ENCODE peak calls at places on chromosomes 13 and 19, in five cellular contexts. One of them, this sample, is unnamed.

GRCh38 chr13:21079761-21080730 is 18.7 kb upstream of the LATS2 start:
- DNase-seq in breast epithelium: no peak
- DNase-seq in tibial nerve: peak; percentile 30
- DNase-seq in A549: no peak
- DNase-seq in thyroid gland: peak; percentile 9
- DNase-seq in this sample: peak; percentile 39

GRCh38 chr13:42977219-42977659 is 14.8 kb downstream of the EPSTI1 start:
- DNase-seq in breast epithelium: no peak
- DNase-seq in tibial nerve: no peak
- DNase-seq in A549: no peak
- DNase-seq in thyroid gland: no peak
- DNase-seq in this sample: no peak

GRCh38 chr19:38739440-38740251 is 4.6 kb downstream of the CAPN12 start:
- DNase-seq in breast epithelium: no peak
- DNase-seq in tibial nerve: no peak
- DNase-seq in A549: no peak
- DNase-seq in thyroid gland: no peak
- DNase-seq in this sample: no peak

GRCh38 chr13:66513728-66514127 is 716.4 kb downstream of the PCDH9 start:
- DNase-seq in breast epithelium: no peak
- DNase-seq in tibial nerve: no peak
- DNase-seq in A549: no peak
- DNase-seq in thyroid gland: no peak
- DNase-seq in this sample: no peak

GRCh38 chr19:35261356-35262100 is 7.2 kb upstream of the USF2 start:
- DNase-seq in breast epithelium: peak; percentile 17
- DNase-seq in tibial nerve: no peak
- DNase-seq in A549: no peak
- DNase-seq in thyroid gland: no peak
- DNase-seq in this sample: no peak

GRCh38 chr19:17467471-17468301 is 2.6 kb upstream of the SLC27A1 start:
- DNase-seq in breast epithelium: no peak
- DNase-seq in tibial nerve: no peak
- DNase-seq in A549: no peak
- DNase-seq in thyroid gland: no peak
- DNase-seq in this sample: no peak

GRCh38 chr13:37640499-37640898 is 41.9 kb upstream of the POSTN start:
- DNase-seq in breast epithelium: no peak
- DNase-seq in tibial nerve: no peak
- DNase-seq in A549: peak; percentile 4
- DNase-seq in thyroid gland: no peak
- DNase-seq in this sample: no peak

GRCh38 chr13:113458218-113459065 is 5.2 kb upstream of the ADPRHL1 start:
- DNase-seq in breast epithelium: no peak
- DNase-seq in tibial nerve: no peak
- DNase-seq in A549: peak; percentile 12
- DNase-seq in thyroid gland: no peak
- DNase-seq in this sample: no peak

GRCh38 chr13:109376936-109377335 is 409.4 kb downstream of the IRS2 start:
- DNase-seq in breast epithelium: no peak
- DNase-seq in tibial nerve: no peak
- DNase-seq in A549: no peak
- DNase-seq in thyroid gland: no peak
- DNase-seq in this sample: no peak

GRCh38 chr13:22793598-22794134 is 387.1 kb upstream of the SGCG start:
- DNase-seq in breast epithelium: no peak
- DNase-seq in tibial nerve: no peak
- DNase-seq in A549: no peak
- DNase-seq in thyroid gland: no peak
- DNase-seq in this sample: no peak

GRCh38 chr13:59398127-59398526 is 765.6 kb downstream of the DIAPH3 start:
- DNase-seq in breast epithelium: no peak
- DNase-seq in tibial nerve: no peak
- DNase-seq in A549: no peak
- DNase-seq in thyroid gland: no peak
- DNase-seq in this sample: no peak

GRCh38 chr13:75079226-75079625 is 402.7 kb downstream of the TBC1D4 start:
- DNase-seq in breast epithelium: no peak
- DNase-seq in tibial nerve: no peak
- DNase-seq in A549: no peak
- DNase-seq in thyroid gland: no peak
- DNase-seq in this sample: no peak

GRCh38 chr19:35031072-35031881 is 1.0 kb downstream of the SCN1B start:
- DNase-seq in breast epithelium: no peak
- DNase-seq in tibial nerve: no peak
- DNase-seq in A549: peak; percentile 68
- DNase-seq in thyroid gland: no peak
- DNase-seq in this sample: no peak

GRCh38 chr19:768424-768823 is 17.5 kb downstream of the MISP start:
- DNase-seq in breast epithelium: no peak
- DNase-seq in tibial nerve: no peak
- DNase-seq in A549: no peak
- DNase-seq in thyroid gland: peak; percentile 79
- DNase-seq in this sample: no peak

GRCh38 chr13:71320452-71320851 is 546.6 kb downstream of the DACH1 start:
- DNase-seq in breast epithelium: no peak
- DNase-seq in tibial nerve: no peak
- DNase-seq in A549: no peak
- DNase-seq in thyroid gland: no peak
- DNase-seq in this sample: no peak

GRCh38 chr13:52395704-52396103 is 10.3 kb downstream of the THSD1 start:
- DNase-seq in breast epithelium: no peak
- DNase-seq in tibial nerve: no peak
- DNase-seq in A549: no peak
- DNase-seq in thyroid gland: no peak
- DNase-seq in this sample: no peak

GRCh38 chr13:110197041-110197440 is 109.9 kb downstream of the COL4A1 start:
- DNase-seq in breast epithelium: no peak
- DNase-seq in tibial nerve: no peak
- DNase-seq in A549: no peak
- DNase-seq in thyroid gland: no peak
- DNase-seq in this sample: no peak

GRCh38 chr13:105721056-105721455 is 814.4 kb downstream of the EFNB2 start:
- DNase-seq in breast epithelium: no peak
- DNase-seq in tibial nerve: no peak
- DNase-seq in A549: no peak
- DNase-seq in thyroid gland: no peak
- DNase-seq in this sample: no peak

GRCh38 chr13:97018029-97018819 is 23.9 kb upstream of the OXGR1 start:
- DNase-seq in breast epithelium: no peak
- DNase-seq in tibial nerve: peak; percentile 41
- DNase-seq in A549: no peak
- DNase-seq in thyroid gland: peak; percentile 15
- DNase-seq in this sample: peak; percentile 50

GRCh38 chr19:18321729-18322091 is 1.2 kb downstream of the LSM4 start:
- DNase-seq in breast epithelium: no peak
- DNase-seq in tibial nerve: no peak
- DNase-seq in A549: no peak
- DNase-seq in thyroid gland: no peak
- DNase-seq in this sample: no peak

GRCh38 chr13:42275506-42275905 is 3.6 kb downstream of the AKAP11 start:
- DNase-seq in breast epithelium: no peak
- DNase-seq in tibial nerve: no peak
- DNase-seq in A549: no peak
- DNase-seq in thyroid gland: no peak
- DNase-seq in this sample: no peak

GRCh38 chr13:75792526-75793187 is 156.5 kb downstream of the LMO7 start:
- DNase-seq in breast epithelium: no peak
- DNase-seq in tibial nerve: no peak
- DNase-seq in A549: peak; percentile 23
- DNase-seq in thyroid gland: no peak
- DNase-seq in this sample: no peak

GRCh38 chr19:13987101-13987890 is 18.8 kb downstream of the RFX1 start:
- DNase-seq in breast epithelium: no peak
- DNase-seq in tibial nerve: peak; percentile 27
- DNase-seq in A549: no peak
- DNase-seq in thyroid gland: peak; percentile 77
- DNase-seq in this sample: peak; percentile 36

GRCh38 chr13:40916207-40916998 is 102.7 kb downstream of the ELF1 start:
- DNase-seq in breast epithelium: no peak
- DNase-seq in tibial nerve: no peak
- DNase-seq in A549: no peak
- DNase-seq in thyroid gland: no peak
- DNase-seq in this sample: no peak

GRCh38 chr19:38714354-38714778 is 29.9 kb downstream of the CAPN12 start:
- DNase-seq in breast epithelium: no peak
- DNase-seq in tibial nerve: no peak
- DNase-seq in A549: no peak
- DNase-seq in thyroid gland: no peak
- DNase-seq in this sample: peak; percentile 58

GRCh38 chr19:23415561-23416191 is 20.4 kb upstream of the ZNF91 start:
- DNase-seq in breast epithelium: no peak
- DNase-seq in tibial nerve: no peak
- DNase-seq in A549: no peak
- DNase-seq in thyroid gland: peak; percentile 50
- DNase-seq in this sample: no peak

GRCh38 chr19:29694669-29695627 is 20.1 kb downstream of the C19orf12 start:
- DNase-seq in breast epithelium: peak; percentile 71
- DNase-seq in tibial nerve: peak; percentile 84
- DNase-seq in A549: peak; percentile 84
- DNase-seq in thyroid gland: peak; percentile 75
- DNase-seq in this sample: peak; percentile 78

GRCh38 chr13:99215466-99215865 is 14.8 kb downstream of the UBAC2 start:
- DNase-seq in breast epithelium: no peak
- DNase-seq in tibial nerve: no peak
- DNase-seq in A549: no peak
- DNase-seq in thyroid gland: no peak
- DNase-seq in this sample: no peak

GRCh38 chr13:21672811-21673591 is 2.1 kb downstream of the FGF9 start:
- DNase-seq in breast epithelium: no peak
- DNase-seq in tibial nerve: no peak
- DNase-seq in A549: no peak
- DNase-seq in thyroid gland: no peak
- DNase-seq in this sample: no peak

GRCh38 chr13:20121154-20121515 is 39.7 kb downstream of the GJA3 start:
- DNase-seq in breast epithelium: no peak
- DNase-seq in tibial nerve: no peak
- DNase-seq in A549: no peak
- DNase-seq in thyroid gland: no peak
- DNase-seq in this sample: no peak

GRCh38 chr13:47126432-47126831 is 229.6 kb upstream of the HTR2A start:
- DNase-seq in breast epithelium: no peak
- DNase-seq in tibial nerve: no peak
- DNase-seq in A549: no peak
- DNase-seq in thyroid gland: peak; percentile 63
- DNase-seq in this sample: no peak

GRCh38 chr13:48626077-48626449 is 27.7 kb upstream of the CYSLTR2 start:
- DNase-seq in breast epithelium: no peak
- DNase-seq in tibial nerve: no peak
- DNase-seq in A549: no peak
- DNase-seq in thyroid gland: no peak
- DNase-seq in this sample: peak; percentile 65

GRCh38 chr19:2633693-2634075 is 68.8 kb downstream of the GNG7 start:
- DNase-seq in breast epithelium: no peak
- DNase-seq in tibial nerve: no peak
- DNase-seq in A549: no peak
- DNase-seq in thyroid gland: peak; percentile 41
- DNase-seq in this sample: no peak

GRCh38 chr19:2628597-2628996 is 73.9 kb downstream of the GNG7 start:
- DNase-seq in breast epithelium: no peak
- DNase-seq in tibial nerve: no peak
- DNase-seq in A549: no peak
- DNase-seq in thyroid gland: no peak
- DNase-seq in this sample: no peak

GRCh38 chr19:2630352-2631001 is 72.0 kb downstream of the GNG7 start:
- DNase-seq in breast epithelium: no peak
- DNase-seq in tibial nerve: no peak
- DNase-seq in A549: no peak
- DNase-seq in thyroid gland: no peak
- DNase-seq in this sample: no peak

GRCh38 chr19:2629491-2630351 is 72.8 kb downstream of the GNG7 start:
- DNase-seq in breast epithelium: no peak
- DNase-seq in tibial nerve: peak; percentile 48
- DNase-seq in A549: no peak
- DNase-seq in thyroid gland: no peak
- DNase-seq in this sample: no peak

GRCh38 chr19:2631213-2631821 is 71.2 kb downstream of the GNG7 start:
- DNase-seq in breast epithelium: no peak
- DNase-seq in tibial nerve: no peak
- DNase-seq in A549: no peak
- DNase-seq in thyroid gland: no peak
- DNase-seq in this sample: no peak
- TF ChIP-seq CTCF in breast epithelium: no peak
- TF ChIP-seq CTCF in tibial nerve: no peak
- TF ChIP-seq CTCF in A549: no peak
- TF ChIP-seq CTCF in thyroid gland: no peak
- TF ChIP-seq CTCF in this sample: no peak

GRCh38 chr19:54207908-54208783 is 7.5 kb downstream of the RPS9 start:
- DNase-seq in breast epithelium: peak; percentile 62
- DNase-seq in tibial nerve: peak; percentile 75
- DNase-seq in A549: no peak
- DNase-seq in thyroid gland: peak; percentile 24
- DNase-seq in this sample: peak; percentile 86
- TF ChIP-seq POLR2A in breast epithelium: no peak
- TF ChIP-seq POLR2A in tibial nerve: no peak
- TF ChIP-seq POLR2A in A549: no peak
- TF ChIP-seq POLR2A in thyroid gland: no peak
- TF ChIP-seq POLR2A in this sample: peak; percentile 47

GRCh38 chr19:56405062-56405461 is 930 bp downstream of the ZNF583 start:
- DNase-seq in breast epithelium: no peak
- DNase-seq in tibial nerve: no peak
- DNase-seq in A549: no peak
- DNase-seq in thyroid gland: no peak
- DNase-seq in this sample: no peak
- H3K4me3 ChIP-seq in breast epithelium: peak overlapping the region; percentile 71
- H3K4me3 ChIP-seq in tibial nerve: no peak overlapping the region
- H3K4me3 ChIP-seq in A549: peak overlapping the region; percentile 65
- H3K4me3 ChIP-seq in thyroid gland: peak overlapping the region; percentile 68
- H3K4me3 ChIP-seq in this sample: no peak overlapping the region

GRCh38 chr13:94716016-94716415 is 3.7 kb upstream of the SOX21 start:
- DNase-seq in breast epithelium: no peak
- DNase-seq in tibial nerve: no peak
- DNase-seq in A549: no peak
- DNase-seq in thyroid gland: no peak
- DNase-seq in this sample: no peak
- TF ChIP-seq CTCF in breast epithelium: no peak
- TF ChIP-seq CTCF in tibial nerve: no peak
- TF ChIP-seq CTCF in A549: peak; percentile 32
- TF ChIP-seq CTCF in thyroid gland: no peak
- TF ChIP-seq CTCF in this sample: no peak

This sample was measured in body of pancreas.